ENCODE peak calls at places on chromosomes 12 and 14, in ten cellular contexts. G, W, F, C, U, P, J, R, I and B are unnamed samples.

GRCh38 chr14:93047661-93048060 is 68.1 kb downstream of the ITPK1 start:
- DNase-seq in G (no peak), W (peak), F (no peak), C (peak), U (no peak), P (no peak), J (no peak), R (no peak), I (no peak), B (no peak)

GRCh38 chr14:95407342-95407741 is 87.6 kb upstream of the CLMN start:
- DNase-seq in G (no peak), W (no peak), F (no peak), C (no peak), U (no peak), P (no peak), J (no peak), R (no peak), I (no peak), B (no peak)

GRCh38 chr12:115871714-115872113 is 405.8 kb downstream of the MED13L start:
- DNase-seq in G (no peak), W (no peak), F (peak), C (no peak), U (no peak), P (peak), J (no peak), R (peak), I (no peak), B (peak)

GRCh38 chr12:116910645-116911449 is at the start of gene FBXW8:
- DNase-seq in G (peak), W (peak), F (peak), C (peak), U (peak), P (peak), J (peak), R (peak), I (peak), B (peak)

GRCh38 chr14:24232645-24233537 is at the start of gene GMPR2:
- DNase-seq in G (no peak), W (no peak), F (peak), C (peak), U (no peak), P (no peak), J (no peak), R (no peak), I (no peak), B (no peak)

GRCh38 chr12:91778938-91779400 is 366.7 kb downstream of the BTG1 start:
- DNase-seq in G (peak), W (peak), F (peak), C (no peak), U (peak), P (peak), J (no peak), R (peak), I (no peak), B (peak)

GRCh38 chr12:116673713-116674112 is 64.2 kb downstream of the SPRING1 start:
- DNase-seq in G (no peak), W (no peak), F (peak), C (no peak), U (no peak), P (no peak), J (no peak), R (no peak), I (no peak), B (no peak)

GRCh38 chr12:115922952-115923564 is 354.4 kb downstream of the MED13L start:
- DNase-seq in G (no peak), W (no peak), F (peak), C (no peak), U (no peak), P (no peak), J (no peak), R (peak), I (no peak), B (peak)

GRCh38 chr12:59401862-59402261 is 194.0 kb upstream of the SLC16A7 start:
- DNase-seq in G (no peak), W (no peak), F (no peak), C (no peak), U (no peak), P (no peak), J (no peak), R (no peak), I (no peak), B (no peak)

GRCh38 chr12:14394317-14395058 is 29.0 kb downstream of the ATF7IP start:
- DNase-seq in G (peak), W (peak), F (peak), C (no peak), U (peak), P (no peak), J (no peak), R (peak), I (no peak), B (peak)

GRCh38 chr12:4308334-4308960 is 12.6 kb upstream of the TIGAR start:
- DNase-seq in G (no peak), W (no peak), F (no peak), C (no peak), U (no peak), P (no peak), J (no peak), R (no peak), I (no peak), B (no peak)

GRCh38 chr14:103526914-103527248 is 2.1 kb upstream of the TRMT61A start:
- DNase-seq in G (no peak), W (no peak), F (no peak), C (no peak), U (no peak), P (no peak), J (no peak), R (no peak), I (no peak), B (no peak)

GRCh38 chr14:22781606-22782000 is 15.1 kb downstream of the OXA1L start:
- DNase-seq in G (no peak), W (no peak), F (no peak), C (no peak), U (no peak), P (no peak), J (no peak), R (peak), I (no peak), B (peak)

GRCh38 chr12:3054993-3055711 is 22.0 kb upstream of the TSPAN9 start:
- DNase-seq in G (no peak), W (peak), F (no peak), C (peak), U (peak), P (no peak), J (no peak), R (peak), I (peak), B (no peak)

GRCh38 chr12:26029741-26030033 is 71.2 kb downstream of the RASSF8 start:
- DNase-seq in G (no peak), W (no peak), F (no peak), C (no peak), U (no peak), P (no peak), J (no peak), R (no peak), I (no peak), B (no peak)

GRCh38 chr12:3761116-3761770 is 8.3 kb upstream of the CRACR2A start:
- DNase-seq in G (no peak), W (no peak), F (no peak), C (no peak), U (no peak), P (no peak), J (no peak), R (peak), I (no peak), B (no peak)

GRCh38 chr12:110921262-110921661 is 883 bp upstream of the MYL2 start:
- DNase-seq in G (no peak), W (no peak), F (no peak), C (no peak), U (no peak), P (no peak), J (no peak), R (peak), I (no peak), B (peak)

GRCh38 chr12:65670775-65671174 is 153.5 kb upstream of the HMGA2 start:
- DNase-seq in G (no peak), W (no peak), F (no peak), C (no peak), U (no peak), P (no peak), J (no peak), R (no peak), I (no peak), B (peak)

GRCh38 chr14:30855345-30856037 is 18.9 kb upstream of the COCH start:
- DNase-seq in G (peak), W (no peak), F (peak), C (no peak), U (no peak), P (no peak), J (no peak), R (no peak), I (no peak), B (no peak)

GRCh38 chr14:87467578-87467977 is 525.4 kb downstream of the GALC start:
- DNase-seq in G (no peak), W (no peak), F (no peak), C (no peak), U (no peak), P (no peak), J (no peak), R (no peak), I (no peak), B (no peak)

GRCh38 chr14:42804146-42804545 is 1197.5 kb downstream of the LRFN5 start:
- DNase-seq in G (no peak), W (no peak), F (no peak), C (no peak), U (no peak), P (no peak), J (no peak), R (no peak), I (no peak), B (no peak)

GRCh38 chr14:97977711-97978261 is 1180.6 kb downstream of the VRK1 start:
- DNase-seq in G (peak), W (peak), F (no peak), C (peak), U (peak), P (peak), J (peak), R (no peak), I (peak), B (peak)

GRCh38 chr12:22002430-22002829 is 43.6 kb upstream of the CMAS start:
- DNase-seq in G (no peak), W (no peak), F (no peak), C (no peak), U (no peak), P (no peak), J (no peak), R (no peak), I (no peak), B (no peak)

GRCh38 chr12:25436206-25436912 is 116.7 kb downstream of the LMNTD1 start:
- DNase-seq in G (peak), W (peak), F (peak), C (no peak), U (peak), P (no peak), J (no peak), R (peak), I (peak), B (peak)

GRCh38 chr14:23445773-23446172 is 10.3 kb upstream of the MYH7 start:
- DNase-seq in G (no peak), W (no peak), F (peak), C (no peak), U (no peak), P (no peak), J (no peak), R (no peak), I (no peak), B (no peak)

GRCh38 chr14:65238456-65238855 is 136.1 kb upstream of the MAX start:
- DNase-seq in G (no peak), W (no peak), F (no peak), C (no peak), U (no peak), P (no peak), J (no peak), R (peak), I (peak), B (peak)

GRCh38 chr14:76987956-76988520 is 40.5 kb downstream of the IRF2BPL start:
- DNase-seq in G (no peak), W (no peak), F (no peak), C (no peak), U (no peak), P (no peak), J (no peak), R (no peak), I (no peak), B (no peak)

GRCh38 chr14:76986261-76986565 is 42.3 kb downstream of the IRF2BPL start:
- DNase-seq in G (no peak), W (no peak), F (no peak), C (no peak), U (no peak), P (no peak), J (no peak), R (no peak), I (no peak), B (no peak)

GRCh38 chr14:76985021-76985420 is 43.5 kb downstream of the IRF2BPL start:
- DNase-seq in G (no peak), W (no peak), F (no peak), C (no peak), U (no peak), P (no peak), J (no peak), R (peak), I (no peak), B (peak)

GRCh38 chr14:76984297-76984696 is 44.2 kb downstream of the IRF2BPL start:
- DNase-seq in G (no peak), W (no peak), F (no peak), C (no peak), U (no peak), P (no peak), J (no peak), R (no peak), I (no peak), B (no peak)

DNA sequence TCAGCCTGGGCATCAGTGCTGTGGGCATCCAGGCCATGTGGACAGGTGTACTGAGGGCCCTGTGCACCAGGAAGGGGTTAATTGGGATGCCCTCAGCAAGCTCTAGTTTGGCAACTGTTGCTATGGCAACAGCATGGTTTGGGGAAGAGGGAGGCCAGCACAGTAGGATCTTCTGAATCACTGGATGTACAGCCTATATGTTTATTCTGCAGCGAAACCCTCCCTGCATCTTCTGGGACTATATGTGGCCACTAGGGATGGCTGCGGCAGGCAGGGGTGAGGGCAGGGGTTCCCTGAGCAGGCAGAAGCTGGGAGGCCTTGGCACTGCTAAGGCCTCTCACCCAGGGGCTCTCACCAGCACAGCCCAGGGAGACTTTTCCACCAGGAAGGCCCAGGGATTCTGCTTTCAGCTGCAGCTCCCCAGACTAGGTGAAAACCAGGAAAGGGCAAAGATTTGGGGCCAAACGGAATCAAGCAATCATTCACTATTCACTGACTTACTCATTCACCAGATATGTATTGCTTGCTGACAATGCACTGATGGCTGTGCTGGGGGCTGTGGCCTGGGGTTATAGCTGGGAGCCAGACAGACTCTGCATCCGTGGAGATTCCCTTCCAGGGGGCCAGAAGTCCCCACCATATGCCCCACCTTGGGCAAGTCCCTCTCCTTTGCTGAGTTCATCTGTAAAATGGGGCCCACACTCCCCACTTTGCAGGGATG is 42.8 kb downstream of the IRF2BPL start:
- DNase-seq in G (no peak), W (no peak), F (no peak), C (no peak), U (no peak), P (no peak), J (no peak), R (peak), I (no peak), B (peak)
- TF ChIP-seq CTCF in G (no peak), W (no peak), F (no peak), C (no peak), U (no peak), P (no peak), J (no peak), R (no peak), I (no peak), B (no peak)

GRCh38 chr12:52063081-52063985 is 6.4 kb upstream of the ATG101 start:
- DNase-seq in G (no peak), W (no peak), F (no peak), C (peak), U (no peak), P (no peak), J (no peak), R (no peak), I (peak), B (no peak)

GRCh38 chr12:52062167-52063080 is 7.4 kb upstream of the ATG101 start:
- DNase-seq in G (no peak), W (no peak), F (no peak), C (no peak), U (no peak), P (no peak), J (peak), R (no peak), I (peak), B (no peak)

GRCh38 chr12:52059582-52060497 is 8.6 kb downstream of the NR4A1 start:
- DNase-seq in G (no peak), W (no peak), F (no peak), C (no peak), U (no peak), P (peak), J (no peak), R (no peak), I (peak), B (peak)

GRCh38 chr12:52060498-52061177 is 9.1 kb upstream of the ATG101 start:
- DNase-seq in G (no peak), W (no peak), F (no peak), C (no peak), U (no peak), P (peak), J (peak), R (no peak), I (no peak), B (no peak)

GRCh38 chr12:52061470-52062166 is 8.2 kb upstream of the ATG101 start:
- DNase-seq in G (no peak), W (no peak), F (no peak), C (no peak), U (no peak), P (no peak), J (peak), R (no peak), I (no peak), B (no peak)
- H3K4me3 ChIP-seq in G (no peak), W (no peak), F (no peak), C (no peak), U (no peak), P (no peak), J (no peak), R (no peak), I (no peak), B (no peak)

GRCh38 chr12:105057174-105057573 is 27.1 kb downstream of the ALDH1L2 start:
- DNase-seq in G (peak), W (no peak), F (no peak), C (no peak), U (no peak), P (no peak), J (no peak), R (peak), I (no peak), B (no peak)

GRCh38 chr12:105047303-105047702 is 37.0 kb downstream of the ALDH1L2 start:
- DNase-seq in G (no peak), W (no peak), F (no peak), C (no peak), U (no peak), P (no peak), J (no peak), R (no peak), I (no peak), B (no peak)

GRCh38 chr12:105048315-105048714 is 35.9 kb downstream of the ALDH1L2 start:
- DNase-seq in G (no peak), W (no peak), F (no peak), C (no peak), U (no peak), P (no peak), J (no peak), R (no peak), I (no peak), B (no peak)

GRCh38 chr12:105053116-105053572 is 31.1 kb downstream of the ALDH1L2 start:
- DNase-seq in G (peak), W (peak), F (peak), C (no peak), U (peak), P (peak), J (peak), R (peak), I (peak), B (peak)

DNA sequence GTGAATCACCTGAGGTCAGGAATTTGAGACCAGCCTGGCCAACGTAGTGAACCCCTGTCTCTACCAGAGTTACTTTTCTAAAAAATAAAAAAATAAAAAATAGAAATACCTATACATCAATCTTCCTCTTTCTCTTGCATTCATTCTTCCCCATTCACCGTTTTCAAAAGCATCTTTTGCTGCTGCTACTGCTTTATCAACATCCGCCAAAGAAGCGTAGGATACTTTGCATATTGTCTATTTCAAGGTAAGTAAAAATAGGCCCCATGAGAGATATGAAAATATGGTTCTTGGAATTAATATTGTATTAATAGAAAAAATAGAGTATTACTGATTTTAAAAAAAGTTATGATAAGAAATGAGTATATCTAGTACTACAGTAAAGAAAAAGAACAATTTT is 32.3 kb downstream of the ALDH1L2 start:
- DNase-seq in G (no peak), W (no peak), F (no peak), C (no peak), U (no peak), P (no peak), J (no peak), R (no peak), I (no peak), B (no peak)
- TF ChIP-seq CTCF in G (no peak), W (no peak), F (no peak), C (no peak), U (no peak), P (no peak), J (no peak), R (no peak), I (no peak), B (no peak)

GRCh38 chr12:107906719-107907118 is 132.2 kb downstream of the ASCL4 start:
- DNase-seq in G (no peak), W (no peak), F (no peak), C (no peak), U (no peak), P (no peak), J (no peak), R (no peak), I (no peak), B (no peak)

GRCh38 chr12:107900588-107900987 is 126.1 kb downstream of the ASCL4 start:
- DNase-seq in G (no peak), W (no peak), F (no peak), C (no peak), U (no peak), P (no peak), J (no peak), R (no peak), I (no peak), B (no peak)

GRCh38 chr12:107903377-107904061 is 129.0 kb downstream of the ASCL4 start:
- DNase-seq in G (peak), W (peak), F (peak), C (peak), U (peak), P (peak), J (no peak), R (no peak), I (peak), B (peak)
- H3K4me3 ChIP-seq in G (peak), W (no peak), F (peak), C (no peak), U (no peak), P (peak), J (peak), R (no peak), I (no peak), B (no peak)